ENCODE peak calls at places on chromosomes 6 and 20, in seven cellular contexts. Q, A, Z, T, B, G and K are unnamed samples.

GRCh38 chr20:51569815-51570741 is 27.6 kb upstream of the NFATC2 start:
- DNase-seq in Q (no peak), A (peak; percentile 65), Z (no peak), T (peak; percentile 30), B (no peak), G (peak; percentile 36), K (no peak)

GRCh38 chr6:144673807-144674206 is 388.7 kb downstream of the UTRN start:
- DNase-seq in Q (no peak), A (no peak), Z (no peak), T (no peak), B (no peak), G (no peak), K (no peak)

GRCh38 chr6:169791721-169792131 is 40.3 kb downstream of the ERMARD start:
- DNase-seq in Q (no peak), A (no peak), Z (no peak), T (no peak), B (no peak), G (no peak), K (no peak)

GRCh38 chr6:43097098-43097489 is 21.0 kb downstream of the PTK7 start:
- DNase-seq in Q (no peak), A (no peak), Z (no peak), T (no peak), B (no peak), G (no peak), K (no peak)

GRCh38 chr6:144434308-144434990 is 149.3 kb downstream of the UTRN start:
- DNase-seq in Q (no peak), A (no peak), Z (peak; percentile 87), T (no peak), B (peak; percentile 65), G (peak; percentile 89), K (no peak)

GRCh38 chr6:82589509-82590206 is 226.0 kb downstream of the TPBG start:
- DNase-seq in Q (peak; percentile 48), A (peak; percentile 67), Z (peak; percentile 47), T (no peak), B (peak; percentile 10), G (peak; percentile 91), K (no peak)

GRCh38 chr6:46626228-46626909 is 26.2 kb downstream of the CYP39A1 start:
- DNase-seq in Q (peak; percentile 50), A (peak; percentile 16), Z (peak; percentile 38), T (no peak), B (no peak), G (peak; percentile 64), K (no peak)

GRCh38 chr6:127215931-127216330 is 50.7 kb upstream of the RNF146 start:
- DNase-seq in Q (no peak), A (no peak), Z (no peak), T (no peak), B (no peak), G (no peak), K (no peak)

GRCh38 chr6:33344771-33345697 is 27.5 kb upstream of the ZBTB22 start:
- DNase-seq in Q (peak; percentile 89), A (peak; percentile 73), Z (peak; percentile 85), T (peak; percentile 57), B (peak; percentile 29), G (peak; percentile 78), K (no peak)

GRCh38 chr6:47419621-47420020 is 58.0 kb upstream of the CD2AP start:
- DNase-seq in Q (no peak), A (peak; percentile 51), Z (no peak), T (no peak), B (no peak), G (no peak), K (no peak)

GRCh38 chr6:29702519-29703103 is 20.6 kb upstream of the HLA-F start:
- DNase-seq in Q (no peak), A (peak; percentile 41), Z (peak; percentile 47), T (no peak), B (no peak), G (peak; percentile 17), K (no peak)

GRCh38 chr6:111596784-111597183 is 8.9 kb downstream of the TRAF3IP2 start:
- DNase-seq in Q (no peak), A (no peak), Z (no peak), T (no peak), B (no peak), G (no peak), K (no peak)

GRCh38 chr6:149271348-149272340 is 45.9 kb upstream of the TAB2 start:
- DNase-seq in Q (no peak), A (no peak), Z (peak; percentile 67), T (no peak), B (no peak), G (no peak), K (no peak)

GRCh38 chr6:33774774-33775173 is 14.2 kb downstream of the LEMD2 start:
- DNase-seq in Q (no peak), A (no peak), Z (no peak), T (no peak), B (no peak), G (no peak), K (no peak)

GRCh38 chr6:56914791-56915658 is 39.9 kb upstream of the BEND6 start:
- DNase-seq in Q (no peak), A (no peak), Z (no peak), T (peak; percentile 24), B (no peak), G (peak; percentile 75), K (no peak)

GRCh38 chr6:29694637-29695036 is 13.7 kb upstream of the ZFP57 start:
- DNase-seq in Q (no peak), A (no peak), Z (no peak), T (no peak), B (no peak), G (no peak), K (no peak)

GRCh38 chr20:62741701-62742491 is 33.3 kb downstream of the NTSR1 start:
- DNase-seq in Q (no peak), A (no peak), Z (no peak), T (no peak), B (no peak), G (no peak), K (no peak)

GRCh38 chr20:46578745-46579144 is 28.3 kb upstream of the OCSTAMP start:
- DNase-seq in Q (no peak), A (no peak), Z (no peak), T (no peak), B (no peak), G (no peak), K (no peak)

GRCh38 chr6:67129780-67130179 is 1422.8 kb upstream of the EYS start:
- DNase-seq in Q (no peak), A (no peak), Z (peak; percentile 13), T (no peak), B (no peak), G (no peak), K (no peak)

GRCh38 chr6:156762547-156762946 is 14.6 kb upstream of the ARID1B start:
- DNase-seq in Q (no peak), A (no peak), Z (no peak), T (no peak), B (no peak), G (no peak), K (no peak)

GRCh38 chr20:40513010-40513409 is 176.0 kb downstream of the MAFB start:
- DNase-seq in Q (no peak), A (no peak), Z (no peak), T (no peak), B (no peak), G (no peak), K (no peak)

GRCh38 chr6:1618305-1619105 is 8.8 kb downstream of the FOXC1 start:
- DNase-seq in Q (no peak), A (no peak), Z (no peak), T (no peak), B (no peak), G (no peak), K (no peak)

GRCh38 chr6:48994811-48995210 is 468.2 kb downstream of the MMUT start:
- DNase-seq in Q (no peak), A (peak; percentile 5), Z (no peak), T (no peak), B (no peak), G (no peak), K (no peak)

GRCh38 chr6:169144356-169144755 is 109.3 kb downstream of the THBS2 start:
- DNase-seq in Q (no peak), A (no peak), Z (no peak), T (no peak), B (no peak), G (peak; percentile 56), K (no peak)

GRCh38 chr20:52497731-52498130 is 306.2 kb upstream of the ZFP64 start:
- DNase-seq in Q (no peak), A (no peak), Z (peak; percentile 55), T (no peak), B (no peak), G (no peak), K (no peak)

GRCh38 chr6:157845493-157846259 is 22.6 kb downstream of the SNX9 start:
- DNase-seq in Q (no peak), A (no peak), Z (no peak), T (no peak), B (no peak), G (peak; percentile 34), K (no peak)

GRCh38 chr20:24579016-24579415 is 109.6 kb downstream of the SYNDIG1 start:
- DNase-seq in Q (no peak), A (no peak), Z (no peak), T (no peak), B (no peak), G (no peak), K (no peak)
- TF ChIP-seq CTCF in Q (no peak), A (no peak), Z (no peak), T (no peak), B (no peak), G (no peak), K (no peak)

DNA sequence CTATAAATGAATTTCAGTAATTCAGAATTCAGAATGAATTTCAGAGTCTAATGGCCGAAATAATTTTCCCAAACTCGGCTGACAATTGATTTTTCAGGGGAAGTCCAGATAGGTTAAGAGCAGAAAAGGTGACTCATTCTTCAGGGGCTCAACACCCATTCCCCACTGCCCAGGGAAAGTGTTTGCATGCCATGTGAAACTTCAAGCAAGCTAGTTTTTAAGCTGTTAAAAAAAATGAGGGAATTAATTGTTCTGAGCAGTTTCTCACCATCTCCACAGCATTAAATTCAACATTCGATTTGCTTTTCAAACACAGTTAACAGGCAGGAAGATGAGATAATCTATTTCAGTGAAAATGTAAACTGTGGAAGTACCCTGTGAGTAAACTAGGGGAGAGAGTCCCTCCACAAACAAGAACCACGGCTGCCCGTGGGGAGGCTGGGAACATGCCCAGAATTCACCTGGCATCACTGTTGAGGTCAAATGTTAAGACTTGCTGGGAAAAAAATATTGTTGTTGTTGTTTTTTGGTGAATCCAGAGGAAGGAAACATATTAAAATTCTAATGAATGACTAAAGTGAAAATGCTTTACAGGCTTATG is 650.8 kb upstream of the AGPAT4 start:
- DNase-seq in Q (no peak), A (no peak), Z (no peak), T (no peak), B (no peak), G (no peak), K (no peak)
- TF ChIP-seq CTCF in Q (no peak), A (no peak), Z (no peak), T (no peak), B (no peak), G (no peak), K (no peak)

GRCh38 chr6:159919011-159919511 is 28.3 kb downstream of the MAS1 start:
- DNase-seq in Q (no peak), A (no peak), Z (peak; percentile 25), T (no peak), B (no peak), G (peak; percentile 38), K (no peak)
- TF ChIP-seq CTCF in Q (no peak), A (no peak), Z (no peak), T (no peak), B (no peak), G (no peak), K (no peak)

DNA sequence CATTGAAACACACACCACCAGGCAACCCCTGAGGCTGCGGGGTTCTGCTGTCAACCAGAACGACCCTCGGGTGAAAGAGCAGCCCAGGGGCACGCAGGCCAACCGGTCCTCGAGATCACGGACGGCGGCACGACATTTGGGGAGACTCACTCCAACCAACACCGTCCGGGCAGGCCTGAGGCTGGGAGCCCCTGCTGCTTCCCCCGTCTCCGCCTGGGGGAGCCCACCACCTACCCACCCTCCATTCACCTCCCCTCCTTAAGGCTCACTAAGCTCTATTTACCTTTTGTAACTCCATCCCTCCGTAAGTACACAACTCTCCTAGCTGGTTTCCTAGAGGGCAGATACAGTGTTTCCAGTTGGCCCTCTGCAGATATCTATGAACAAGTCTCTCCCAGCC is 971.3 kb upstream of the DEFB115 start:
- DNase-seq in Q (no peak), A (no peak), Z (no peak), T (no peak), B (no peak), G (no peak), K (no peak)
- TF ChIP-seq CTCF in Q (no peak), A (no peak), Z (no peak), T (no peak), B (no peak), G (no peak), K (no peak)